ENCODE peak calls at places on chromosome 14, in five cellular contexts. H, D, W, M and K are unnamed samples.

GRCh38 chr14:73829526-73830431 is 21.9 kb upstream of the PTGR2 start:
- DNase-seq in M (peak; percentile 87), W (peak; percentile 43), D (no peak), H (peak; percentile 92), K (peak; percentile 52)

GRCh38 chr14:64879635-64880381 is at the start of gene SPTB:
- DNase-seq in D (no peak), M (no peak), W (no peak), H (no peak), K (no peak)

GRCh38 chr14:89621009-89621421 is 204.0 kb upstream of the FOXN3 start:
- DNase-seq in D (no peak), W (no peak), M (no peak), H (no peak), K (no peak)

GRCh38 chr14:73236752-73237218 is 521 bp upstream of the PAPLN start:
- DNase-seq in D (no peak), H (no peak), M (no peak), W (no peak), K (no peak)

GRCh38 chr14:96168581-96168980 is 36.1 kb upstream of the BDKRB2 start:
- DNase-seq in M (no peak), W (no peak), D (no peak), H (no peak), K (no peak)

GRCh38 chr14:54147285-54147684 is 190.7 kb upstream of the BMP4 start:
- DNase-seq in W (peak; percentile 2), M (no peak), H (peak; percentile 82), D (no peak), K (no peak)

GRCh38 chr14:57408037-57408436 is 17.7 kb downstream of the NAA30 start:
- DNase-seq in W (no peak), H (no peak), D (no peak), M (no peak), K (no peak)

GRCh38 chr14:27553820-27554219 is 956.0 kb upstream of the NOVA1 start:
- DNase-seq in W (peak; percentile 5), M (no peak), H (peak; percentile 6), D (no peak), K (no peak)

GRCh38 chr14:73771848-73772705 is 57.9 kb upstream of the PNMA1 start:
- DNase-seq in W (no peak), D (no peak), H (peak; percentile 69), M (no peak), K (no peak)

GRCh38 chr14:36070056-36071043 is 106.2 kb downstream of the PTCSC3 start:
- DNase-seq in D (no peak), W (peak; percentile 82), H (peak; percentile 77), M (peak; percentile 73), K (peak; percentile 17)

GRCh38 chr14:100611811-100612480 is 24.7 kb upstream of the BEGAIN start:
- DNase-seq in W (no peak), D (no peak), H (no peak), M (no peak), K (no peak)

GRCh38 chr14:71942904-71943694 is 10.9 kb downstream of the RGS6 start:
- DNase-seq in M (no peak), W (no peak), D (no peak), H (no peak), K (no peak)

GRCh38 chr14:100730530-100730929 is 3.8 kb downstream of the DLK1 start:
- DNase-seq in H (no peak), W (no peak), M (no peak), D (no peak), K (no peak)

DNA sequence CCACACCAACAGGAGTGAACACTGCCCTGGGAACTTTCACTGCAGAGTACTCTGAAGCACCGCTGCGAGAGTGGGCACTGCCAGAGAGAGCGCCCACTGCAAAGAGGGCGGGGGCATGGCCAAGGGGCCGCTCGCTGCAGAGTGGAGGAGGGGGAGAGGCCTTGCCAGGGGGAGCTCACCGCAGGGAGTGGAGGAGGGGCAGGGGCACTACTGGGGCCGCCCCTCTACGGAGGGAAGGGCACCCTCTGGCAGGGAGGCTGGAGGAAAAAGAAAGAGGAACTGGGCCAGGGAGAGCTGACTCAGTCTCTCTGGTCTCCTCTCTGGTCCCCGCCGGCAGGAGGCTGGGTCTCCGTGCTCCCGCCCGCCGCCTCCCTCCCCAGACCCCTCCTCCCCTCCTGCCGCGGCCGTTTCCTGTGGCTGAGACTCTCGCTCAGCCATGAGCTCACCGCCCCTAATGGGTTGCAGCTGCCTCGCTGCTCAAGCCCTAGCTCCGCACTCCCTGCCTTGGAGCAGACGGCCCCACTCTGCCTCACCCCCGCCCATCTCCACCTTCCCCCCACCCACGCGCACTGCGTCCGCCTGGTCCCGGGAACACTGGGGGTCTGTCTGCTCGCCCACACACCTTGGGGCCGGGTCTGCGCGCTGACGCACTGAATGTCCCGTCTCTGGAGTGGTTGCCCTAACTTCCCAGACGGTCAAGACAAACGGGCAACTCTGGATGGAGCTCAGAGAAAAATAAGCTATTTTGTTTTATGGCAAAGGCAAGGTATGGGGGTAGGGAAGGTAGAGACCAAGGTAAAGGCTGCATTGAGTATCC is 1.3 kb downstream of the ARHGEF40 start:
- DNase-seq in H (peak; percentile 98), D (peak; percentile 94), M (peak; percentile 83), W (peak; percentile 58), K (peak; percentile 78)
- TF ChIP-seq CTCF in H (no peak), D (no peak), M (no peak), W (no peak), K (no peak)

GRCh38 chr14:67269338-67270060 is 28.3 kb downstream of the PALS1 start:
- DNase-seq in W (no peak), D (no peak), H (peak; percentile 81), M (peak; percentile 51), K (peak; percentile 40)
- H3K4me3 ChIP-seq in W (no peak overlapping the region), D (peak overlapping the region; percentile 47), H (no peak overlapping the region), M (no peak overlapping the region), K (no peak overlapping the region)

DNA sequence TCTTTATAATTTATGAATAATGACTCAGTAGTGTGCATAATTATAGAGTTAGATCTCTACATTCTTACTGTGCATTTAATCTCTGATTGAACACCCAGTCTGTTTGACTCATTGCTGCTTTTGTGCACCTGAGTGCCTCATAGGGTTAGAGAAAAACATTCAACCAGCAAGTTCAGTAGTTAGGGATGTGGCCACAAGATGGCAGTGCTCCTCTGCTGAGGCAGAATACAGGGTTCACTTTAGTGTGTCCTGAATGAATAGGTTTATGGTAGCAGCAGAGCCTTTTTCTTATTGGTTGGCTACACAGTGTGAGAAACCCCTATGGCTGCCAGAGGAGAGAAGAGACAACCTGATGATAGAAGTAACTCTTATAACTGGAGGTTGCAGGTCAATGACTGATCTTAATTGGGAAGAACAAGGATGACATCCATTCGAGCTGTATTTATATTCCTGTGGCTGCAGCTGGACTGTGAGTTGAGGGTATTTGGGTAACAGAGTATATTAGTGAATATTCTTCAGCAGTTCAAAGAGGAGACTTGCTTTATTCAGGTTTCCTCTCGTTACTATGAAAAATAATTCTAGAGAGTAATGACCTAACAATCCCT is 194.9 kb upstream of the OR4E1 start:
- DNase-seq in H (peak; percentile 50), D (no peak), M (peak; percentile 26), W (peak; percentile 56), K (no peak)
- TF ChIP-seq CTCF in H (peak; percentile 81), D (peak; percentile 12), M (peak; percentile 86), W (peak; percentile 61), K (peak; percentile 45)

DNA sequence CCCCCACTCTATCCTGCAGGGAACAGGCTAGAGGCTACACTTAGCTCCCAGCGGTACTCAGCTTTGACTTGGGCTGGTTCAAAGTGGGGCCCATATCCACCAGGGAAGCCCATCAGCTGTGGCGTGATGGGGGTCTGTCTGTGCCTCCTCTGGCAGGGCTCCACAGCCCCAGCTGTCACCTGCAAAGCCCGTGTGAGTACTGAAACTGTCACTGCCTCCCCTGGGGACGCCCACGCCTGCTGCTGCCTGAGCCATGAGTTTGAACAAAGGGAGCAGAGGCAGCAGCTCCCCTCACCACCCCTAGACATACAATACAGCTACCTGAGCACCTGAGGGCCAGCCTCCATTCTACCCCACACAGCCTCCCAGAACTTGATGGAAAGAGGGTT is 5.0 kb downstream of the REM2 start:
- DNase-seq in H (no peak), W (no peak), M (no peak), D (no peak), K (no peak)
- H3K4me3 ChIP-seq in H (peak overlapping the region; percentile 57), W (peak overlapping the region; percentile 61), M (peak overlapping the region; percentile 51), D (peak overlapping the region; percentile 75), K (no peak overlapping the region)

DNA sequence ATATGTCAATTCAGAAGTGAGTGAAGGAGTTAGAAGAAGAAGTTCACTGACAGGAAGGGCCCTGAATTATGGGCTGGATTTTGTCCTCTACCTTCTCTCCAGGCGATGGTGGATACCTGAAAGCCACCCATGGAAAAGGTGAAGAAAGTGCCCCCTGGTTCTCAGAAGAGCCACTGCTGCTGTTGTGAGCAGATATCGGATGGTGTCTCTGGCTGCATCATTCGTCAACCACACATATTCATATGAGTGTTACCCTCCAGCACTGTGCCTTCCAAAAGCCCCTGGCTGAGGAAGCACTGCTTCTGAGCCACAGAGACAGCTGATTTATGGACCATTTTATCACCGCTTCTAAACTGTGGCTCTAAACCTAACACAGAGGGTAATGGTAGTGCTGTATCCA is 2.0 kb upstream of the ACTN1 start:
- DNase-seq in M (no peak), W (no peak), H (no peak), D (no peak), K (no peak)
- TF ChIP-seq CTCF in M (no peak), W (no peak), H (no peak), D (no peak), K (peak; percentile 2)

GRCh38 chr14:50901361-50901760 is 29.5 kb downstream of the ABHD12B start:
- DNase-seq in W (no peak), M (no peak), D (no peak), H (no peak), K (no peak)

GRCh38 chr14:50906326-50906725 is 34.5 kb downstream of the ABHD12B start:
- DNase-seq in D (no peak), M (no peak), W (no peak), H (no peak), K (no peak)

DNA sequence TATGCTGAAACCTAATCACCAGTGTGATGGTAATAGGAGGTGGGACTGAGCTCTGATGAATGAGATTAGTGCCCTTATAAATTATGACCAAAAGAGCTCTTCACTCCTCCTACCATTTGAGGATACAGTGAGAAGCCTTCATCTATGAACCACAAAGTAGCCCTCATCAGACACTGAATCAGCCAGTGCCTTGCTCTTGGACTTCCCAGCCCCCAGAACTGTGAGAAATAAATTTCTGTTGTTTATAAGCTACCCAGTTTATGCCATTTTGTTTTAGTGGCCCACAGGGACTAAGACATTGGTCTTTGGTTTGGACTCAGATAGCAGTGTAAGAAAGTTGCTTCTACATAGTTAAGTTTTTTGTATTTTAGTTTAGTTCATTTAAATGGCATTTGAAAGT is 32.9 kb downstream of the ABHD12B start:
- DNase-seq in D (no peak), W (no peak), M (no peak), H (no peak), K (no peak)
- H3K4me3 ChIP-seq in D (no peak overlapping the region), W (no peak overlapping the region), M (no peak overlapping the region), H (no peak overlapping the region), K (no peak overlapping the region)

GRCh38 chr14:29521526-29522137 is 406.0 kb downstream of the PRKD1 start:
- DNase-seq in H (no peak), W (no peak), D (no peak), M (no peak), K (no peak)
- TF ChIP-seq CTCF in H (peak; percentile 47), W (no peak), D (no peak), M (peak; percentile 38), K (peak; percentile 47)

GRCh38 chr14:103880334-103880985 is 33.1 kb upstream of the PPP1R13B start:
- DNase-seq in H (peak; percentile 63), W (no peak), M (peak; percentile 54), D (peak; percentile 85), K (peak; percentile 31)
- H3K4me3 ChIP-seq in H (no peak overlapping the region), W (peak overlapping the region; percentile 35), M (peak overlapping the region; percentile 19), D (peak overlapping the region; percentile 67), K (no peak overlapping the region)